ENCODE peak calls at places on chromosomes 12 and 14, in six cellular contexts. J is A172; E is aorta; X is fibroblast of lung; K is activated T-cell treated with anti-CD3 and anti-CD28 coated beads for 1 hour; A is stimulated activated CD4-positive, alpha-beta T cell treated with anti-CD3 and anti-CD28 coated beads, Interleukin-1b, Interleukin-23, amount 100 ng/mL, for 4 hours. H is an unnamed sample.

GRCh38 chr12:121789233-121789781 is 4.2 kb downstream of the RHOF start:
- DNase-seq in J (no peak), E (peak), X (no peak), K (no peak), A (no peak), H (no peak)

GRCh38 chr12:56206373-56207166 is 15.2 kb downstream of the RNF41 start:
- DNase-seq in J (peak), E (peak), X (peak), K (peak), A (no peak), H (no peak)

GRCh38 chr12:131862084-131862441 is 32.4 kb upstream of the ULK1 start:
- DNase-seq in J (no peak), E (peak), X (no peak), K (no peak), A (no peak), H (no peak)

GRCh38 chr14:100526057-100526456 is 61.2 kb downstream of the BEGAIN start:
- DNase-seq in J (no peak), E (no peak), X (no peak), K (no peak), A (no peak), H (peak)

GRCh38 chr14:70655110-70655826 is 13.6 kb downstream of the TTC9 start:
- DNase-seq in J (no peak), E (no peak), X (no peak), K (peak), A (peak), H (no peak)

GRCh38 chr14:50608302-50608851 is 48.4 kb downstream of the ATL1 start:
- DNase-seq in J (no peak), E (no peak), X (peak), K (no peak), A (no peak), H (no peak)

GRCh38 chr14:104887623-104888488 is 22.8 kb downstream of the CEP170B start:
- DNase-seq in J (no peak), E (peak), X (no peak), K (no peak), A (no peak), H (no peak)

GRCh38 chr14:61231810-61232209 is 49.3 kb downstream of the TMEM30B start:
- DNase-seq in J (no peak), E (no peak), X (no peak), K (no peak), A (no peak), H (no peak)

GRCh38 chr14:104786726-104787675 is 8.5 kb downstream of the AKT1 start:
- DNase-seq in J (no peak), E (no peak), X (no peak), K (no peak), A (no peak), H (no peak)

GRCh38 chr12:25959069-25959961 is 833 bp downstream of the RASSF8 start:
- DNase-seq in J (peak), E (peak), X (peak), K (no peak), A (no peak), H (peak)

GRCh38 chr12:122295877-122296276 is 29.6 kb upstream of the VPS33A start:
- DNase-seq in J (no peak), E (no peak), X (no peak), K (no peak), A (no peak), H (no peak)

GRCh38 chr12:30640392-30640791 is 55.3 kb downstream of the IPO8 start:
- DNase-seq in J (no peak), E (no peak), X (no peak), K (no peak), A (no peak), H (no peak)

GRCh38 chr12:124306686-124307555 is 12.0 kb downstream of the RFLNA start:
- DNase-seq in J (no peak), E (no peak), X (no peak), K (no peak), A (no peak), H (no peak)

GRCh38 chr12:3651585-3652424 is 101.1 kb downstream of the CRACR2A start:
- DNase-seq in J (no peak), E (no peak), X (no peak), K (no peak), A (no peak), H (no peak)

GRCh38 chr12:124765571-124766489 is 97.8 kb downstream of the SCARB1 start:
- DNase-seq in J (no peak), E (no peak), X (peak), K (no peak), A (no peak), H (no peak)

GRCh38 chr12:53966385-53967133 is 6.4 kb upstream of the HOXC11 start:
- DNase-seq in J (no peak), E (no peak), X (no peak), K (no peak), A (no peak), H (no peak)

GRCh38 chr12:108637222-108637621 is 3.5 kb upstream of the SELPLG start:
- DNase-seq in J (no peak), E (no peak), X (no peak), K (no peak), A (no peak), H (no peak)

GRCh38 chr12:98372340-98373018 is 142.9 kb upstream of the TMPO start:
- DNase-seq in J (no peak), E (no peak), X (no peak), K (no peak), A (no peak), H (no peak)

GRCh38 chr14:104743461-104744380 is 9.2 kb upstream of the SIVA1 start:
- DNase-seq in J (peak), E (no peak), X (peak), K (no peak), A (no peak), H (no peak)

GRCh38 chr14:60757617-60758016 is 23.1 kb downstream of the MNAT1 start:
- DNase-seq in J (no peak), E (no peak), X (peak), K (no peak), A (no peak), H (no peak)

GRCh38 chr12:75820848-75821578 is 210.6 kb downstream of the PHLDA1 start:
- DNase-seq in J (peak), E (peak), X (peak), K (no peak), A (no peak), H (no peak)

GRCh38 chr12:132356686-132357622 is 27.6 kb upstream of the GALNT9 start:
- DNase-seq in J (peak), E (peak), X (peak), K (no peak), A (no peak), H (no peak)

GRCh38 chr12:122861586-122861970 is 26.3 kb downstream of the HIP1R start:
- DNase-seq in J (no peak), E (peak), X (no peak), K (no peak), A (no peak), H (no peak)

H was measured in cardiac septum.